ENCODE peak calls at places on chromosomes 13 and 19, in ten cellular contexts. J is Peyer's patch; W is EL; S is choroid plexus epithelial cell; P is stimulated activated CD4-positive, alpha-beta T cell treated with anti-CD3 and anti-CD28 coated beads, Interleukin-1b, Interleukin-23, amount 100 ng/mL, for 1 hour; O is ELR; B is activated T-helper 2 cell treated with anti-CD3 and anti-CD28 coated beads, Interferon-gamma antibody, Interleukin-2, Interleukin-4, amounts not matched to agents 10 μg/mL and 5 μg/mL and 100 μg/mL, durations not matched to agents 14 hours and 24 hours and 36 hours; A is H54; D is transverse colon; L is GM23338. T is an unnamed sample.

GRCh38 chr13:62371737-62372136 is 956.1 kb upstream of the PCDH20 start:
- DNase-seq in J (no peak), W (no peak), S (no peak), P (no peak), O (no peak), B (no peak), A (no peak), D (no peak), L (no peak), T (no peak)

GRCh38 chr13:23986619-23987018 is 89.3 kb upstream of the C1QTNF9B start:
- DNase-seq in J (no peak), W (peak), S (peak), P (no peak), O (peak), B (no peak), A (no peak), D (no peak), L (no peak), T (no peak)

GRCh38 chr19:6475321-6476108 is 6.1 kb downstream of the DENND1C start:
- DNase-seq in J (no peak), W (no peak), S (no peak), P (no peak), O (no peak), B (no peak), A (no peak), D (no peak), L (peak), T (no peak)

GRCh38 chr19:3466630-3467029 is 13.7 kb downstream of the SMIM24 start:
- DNase-seq in J (no peak), W (no peak), S (no peak), P (no peak), O (no peak), B (no peak), A (no peak), D (no peak), L (no peak), T (no peak)

GRCh38 chr13:111031531-111031961 is 83.6 kb upstream of the ARHGEF7 start:
- DNase-seq in J (no peak), W (peak), S (peak), P (no peak), O (peak), B (no peak), A (peak), D (peak), L (no peak), T (no peak)

GRCh38 chr19:57403737-57404537 is 7.0 kb upstream of the ZNF17 start:
- DNase-seq in J (no peak), W (no peak), S (no peak), P (no peak), O (no peak), B (no peak), A (no peak), D (no peak), L (no peak), T (no peak)

GRCh38 chr13:101307181-101307701 is 109.1 kb downstream of the NALCN start:
- DNase-seq in J (no peak), W (peak), S (peak), P (no peak), O (peak), B (no peak), A (no peak), D (no peak), L (no peak), T (no peak)

GRCh38 chr19:4768934-4769777 is 22.4 kb upstream of the FEM1A start:
- DNase-seq in J (peak), W (peak), S (peak), P (peak), O (peak), B (peak), A (no peak), D (peak), L (peak), T (peak)

GRCh38 chr13:112785419-112785856 is 95.6 kb downstream of the ATP11A start:
- DNase-seq in J (peak), W (no peak), S (no peak), P (no peak), O (no peak), B (no peak), A (no peak), D (no peak), L (no peak), T (peak)

GRCh38 chr13:68378294-68378693 is 1148.2 kb upstream of the PCDH9 start:
- DNase-seq in J (no peak), W (no peak), S (no peak), P (no peak), O (no peak), B (no peak), A (no peak), D (no peak), L (no peak), T (no peak)

GRCh38 chr19:12956446-12957388 is at the start of gene GADD45GIP1:
- DNase-seq in J (peak), W (peak), S (peak), P (peak), O (peak), B (peak), A (no peak), D (peak), L (peak), T (peak)

GRCh38 chr13:76512676-76513277 is 373.4 kb downstream of the KCTD12 start:
- DNase-seq in J (no peak), W (peak), S (peak), P (no peak), O (peak), B (no peak), A (no peak), D (no peak), L (no peak), T (no peak)

GRCh38 chr19:13574933-13575332 is 68.7 kb upstream of the CACNA1A start:
- DNase-seq in J (no peak), W (no peak), S (no peak), P (no peak), O (no peak), B (no peak), A (peak), D (no peak), L (peak), T (no peak)

GRCh38 chr19:45995715-45996385 is 583 bp downstream of the CCDC61 start:
- DNase-seq in J (no peak), W (peak), S (peak), P (no peak), O (peak), B (no peak), A (no peak), D (no peak), L (no peak), T (no peak)

GRCh38 chr19:35248310-35249145 is at the start of gene LSR:
- DNase-seq in J (peak), W (no peak), S (no peak), P (no peak), O (no peak), B (no peak), A (no peak), D (peak), L (peak), T (peak)

GRCh38 chr13:91609353-91609752 is 210.9 kb downstream of the GPC5 start:
- DNase-seq in J (no peak), W (no peak), S (peak), P (no peak), O (no peak), B (no peak), A (no peak), D (no peak), L (no peak), T (no peak)

GRCh38 chr13:30551194-30551593 is 66.5 kb upstream of the USPL1 start:
- DNase-seq in J (no peak), W (peak), S (peak), P (no peak), O (peak), B (no peak), A (no peak), D (no peak), L (peak), T (no peak)

GRCh38 chr19:42293539-42293938 is 8.4 kb upstream of the PRR19 start:
- DNase-seq in J (no peak), W (no peak), S (no peak), P (no peak), O (peak), B (no peak), A (no peak), D (no peak), L (peak), T (no peak)

GRCh38 chr13:110176431-110176830 is 130.5 kb downstream of the COL4A1 start:
- DNase-seq in J (no peak), W (no peak), S (no peak), P (no peak), O (no peak), B (no peak), A (no peak), D (no peak), L (no peak), T (no peak)

GRCh38 chr19:40599331-40600085 is 1.7 kb upstream of the LTBP4 start:
- DNase-seq in J (no peak), W (no peak), S (no peak), P (no peak), O (peak), B (no peak), A (no peak), D (no peak), L (peak), T (no peak)

GRCh38 chr19:52296400-52296772 is 583 bp upstream of the ZNF480 start:
- DNase-seq in J (no peak), W (no peak), S (no peak), P (no peak), O (no peak), B (no peak), A (no peak), D (no peak), L (no peak), T (no peak)

GRCh38 chr13:35764359-35765015 is 288.0 kb upstream of the MAB21L1 start:
- DNase-seq in J (no peak), W (peak), S (peak), P (no peak), O (peak), B (no peak), A (no peak), D (no peak), L (no peak), T (no peak)

GRCh38 chr13:112118451-112119064 is 51.6 kb downstream of the SOX1 start:
- DNase-seq in J (no peak), W (no peak), S (no peak), P (no peak), O (no peak), B (no peak), A (no peak), D (no peak), L (no peak), T (peak)

GRCh38 chr19:45139286-45140143 is 21.3 kb downstream of the NKPD1 start:
- DNase-seq in J (no peak), W (no peak), S (no peak), P (no peak), O (no peak), B (no peak), A (no peak), D (no peak), L (no peak), T (no peak)

GRCh38 chr19:41097302-41097701 is 9.1 kb downstream of the CYP2A13 start:
- DNase-seq in J (no peak), W (no peak), S (no peak), P (no peak), O (no peak), B (no peak), A (no peak), D (no peak), L (no peak), T (no peak)

GRCh38 chr13:113116206-113116800 is 6.3 kb upstream of the F10 start:
- DNase-seq in J (no peak), W (no peak), S (no peak), P (no peak), O (no peak), B (no peak), A (no peak), D (no peak), L (no peak), T (peak)

GRCh38 chr13:97242755-97243497 is 20.8 kb downstream of the MBNL2 start:
- DNase-seq in J (no peak), W (no peak), S (no peak), P (no peak), O (no peak), B (no peak), A (no peak), D (no peak), L (no peak), T (no peak)

GRCh38 chr19:38093587-38093986 is 130.4 kb downstream of the DPF1 start:
- DNase-seq in J (no peak), W (no peak), S (no peak), P (no peak), O (no peak), B (no peak), A (no peak), D (no peak), L (no peak), T (no peak)

GRCh38 chr13:110680852-110681251 is 25.1 kb downstream of the CARS2 start:
- DNase-seq in J (no peak), W (no peak), S (peak), P (no peak), O (peak), B (no peak), A (peak), D (no peak), L (peak), T (no peak)

GRCh38 chr13:66329988-66330429 is 900.1 kb downstream of the PCDH9 start:
- DNase-seq in J (no peak), W (peak), S (peak), P (no peak), O (peak), B (no peak), A (no peak), D (no peak), L (no peak), T (no peak)

GRCh38 chr13:72186730-72187422 is 319.9 kb upstream of the DACH1 start:
- DNase-seq in J (no peak), W (no peak), S (no peak), P (no peak), O (no peak), B (no peak), A (no peak), D (peak), L (no peak), T (no peak)

GRCh38 chr13:114281351-114282142 is at the start of gene UPF3A:
- DNase-seq in J (peak), W (peak), S (peak), P (peak), O (peak), B (peak), A (peak), D (peak), L (peak), T (peak)

GRCh38 chr19:16327911-16328823 is 3.5 kb downstream of the KLF2 start:
- DNase-seq in J (peak), W (peak), S (peak), P (no peak), O (peak), B (peak), A (no peak), D (peak), L (no peak), T (peak)

GRCh38 chr19:38142176-38143035 is 81.6 kb downstream of the DPF1 start:
- DNase-seq in J (peak), W (peak), S (peak), P (peak), O (peak), B (peak), A (peak), D (peak), L (peak), T (peak)

GRCh38 chr19:4045597-4046361 is 20.9 kb downstream of the ZBTB7A start:
- DNase-seq in J (no peak), W (no peak), S (no peak), P (no peak), O (no peak), B (no peak), A (no peak), D (no peak), L (no peak), T (no peak)